ENCODE peak calls at places on chromosomes 6 and 20, in five cellular contexts. J is cardiac fibroblast, G is NT2/D1, W is esophagus squamous epithelium, N is left lung. M is an unnamed sample.

GRCh38 chr6:149990672-149991402 is 27.1 kb downstream of the ULBP1 start:
- DNase-seq in J (no peak), G (no peak), W (no peak), N (no peak), M (no peak)

GRCh38 chr20:48586728-48587127 is 241.1 kb downstream of the PREX1 start:
- DNase-seq in J (no peak), G (no peak), W (no peak), N (no peak), M (no peak)

GRCh38 chr6:113362542-113363430 is 494.4 kb upstream of the MARCKS start:
- DNase-seq in J (peak; percentile 37), G (no peak), W (no peak), N (no peak), M (no peak)

GRCh38 chr20:43590392-43591303 is at the start of gene IFT52:
- DNase-seq in J (peak; percentile 93), G (peak; percentile 94), W (peak; percentile 53), N (peak; percentile 98), M (peak; percentile 93)

GRCh38 chr6:138493413-138493812 is 5.9 kb downstream of the NHSL1 start:
- DNase-seq in J (peak; percentile 61), G (no peak), W (no peak), N (no peak), M (peak; percentile 38)

GRCh38 chr20:33871362-33871761 is 60.2 kb downstream of the CHMP4B start:
- DNase-seq in J (no peak), G (no peak), W (no peak), N (no peak), M (no peak)

GRCh38 chr6:43951756-43952675 is 175.2 kb downstream of the MRPL14 start:
- DNase-seq in J (no peak), G (no peak), W (no peak), N (no peak), M (no peak)

GRCh38 chr6:44667226-44667625 is 279.7 kb downstream of the CDC5L start:
- DNase-seq in J (peak; percentile 92), G (no peak), W (no peak), N (no peak), M (no peak)

GRCh38 chr6:167678102-167679101 is 148.3 kb upstream of the AFDN start:
- DNase-seq in J (no peak), G (no peak), W (no peak), N (no peak), M (peak; percentile 57)

GRCh38 chr6:108361312-108361932 is 66.6 kb downstream of the AFG1L start:
- DNase-seq in J (peak; percentile 28), G (no peak), W (no peak), N (no peak), M (no peak)

GRCh38 chr6:137236581-137237355 is 17.6 kb upstream of the IFNGR1 start:
- DNase-seq in J (no peak), G (no peak), W (no peak), N (no peak), M (no peak)

GRCh38 chr6:131225959-131226358 is 90.7 kb downstream of the AKAP7 start:
- DNase-seq in J (no peak), G (no peak), W (no peak), N (no peak), M (no peak)

GRCh38 chr6:155509743-155510475 is 54.3 kb upstream of the NOX3 start:
- DNase-seq in J (no peak), G (no peak), W (no peak), N (no peak), M (no peak)

GRCh38 chr6:124560836-124561585 is 401.2 kb upstream of the RNF217 start:
- DNase-seq in J (no peak), G (no peak), W (no peak), N (no peak), M (no peak)

GRCh38 chr6:82182756-82183155 is 64.8 kb downstream of the IBTK start:
- DNase-seq in J (peak; percentile 82), G (no peak), W (no peak), N (no peak), M (no peak)

GRCh38 chr6:67219336-67219735 is 1415.7 kb upstream of the ADGRB3 start:
- DNase-seq in J (no peak), G (no peak), W (no peak), N (no peak), M (no peak)

GRCh38 chr6:64293298-64293697 is 657.7 kb downstream of the PHF3 start:
- DNase-seq in J (peak; percentile 4), G (no peak), W (no peak), N (no peak), M (no peak)

GRCh38 chr6:134517145-134517658 is 199.3 kb upstream of the SGK1 start:
- DNase-seq in J (peak; percentile 94), G (no peak), W (no peak), N (peak; percentile 82), M (peak; percentile 92)

GRCh38 chr20:48411265-48411664 is 416.5 kb downstream of the PREX1 start:
- DNase-seq in J (no peak), G (no peak), W (no peak), N (no peak), M (no peak)

GRCh38 chr6:133609404-133610270 is 279.3 kb upstream of the TCF21 start:
- DNase-seq in J (peak; percentile 100), G (no peak), W (no peak), N (no peak), M (no peak)

GRCh38 chr6:36702656-36703055 is 5.0 kb downstream of the RAB44 start:
- DNase-seq in J (no peak), G (no peak), W (no peak), N (no peak), M (no peak)

GRCh38 chr6:36703982-36704381 is 6.4 kb downstream of the RAB44 start:
- DNase-seq in J (no peak), G (no peak), W (no peak), N (peak; percentile 62), M (no peak)

GRCh38 chr6:36703081-36703606 is 5.5 kb downstream of the RAB44 start:
- DNase-seq in J (no peak), G (no peak), W (no peak), N (no peak), M (no peak)

GRCh38 chr6:36701401-36701991 is 3.9 kb downstream of the RAB44 start:
- DNase-seq in J (no peak), G (no peak), W (no peak), N (no peak), M (no peak)

GRCh38 chr6:36706339-36706738 is 8.7 kb downstream of the RAB44 start:
- DNase-seq in J (no peak), G (no peak), W (no peak), N (no peak), M (no peak)
- H3K4me3 ChIP-seq in J (no peak overlapping the region), G (no peak overlapping the region), W (no peak overlapping the region), N (no peak overlapping the region), M (no peak overlapping the region)

GRCh38 chr6:112251170-112251945 is 3.0 kb downstream of the LAMA4 start:
- DNase-seq in J (peak; percentile 75), G (no peak), W (no peak), N (no peak), M (peak; percentile 13)

GRCh38 chr6:112254921-112255320 is 554 bp upstream of the LAMA4 start:
- DNase-seq in J (no peak), G (no peak), W (no peak), N (no peak), M (no peak)

GRCh38 chr6:112252571-112253504 is 1.5 kb downstream of the LAMA4 start:
- DNase-seq in J (peak; percentile 55), G (no peak), W (no peak), N (no peak), M (no peak)

GRCh38 chr6:112253842-112254816 is at the start of gene LAMA4:
- DNase-seq in J (peak; percentile 73), G (no peak), W (no peak), N (peak; percentile 78), M (peak; percentile 29)

GRCh38 chr6:112253505-112253841 is 894 bp downstream of the LAMA4 start:
- DNase-seq in J (no peak), G (no peak), W (no peak), N (no peak), M (no peak)
- H3K4me3 ChIP-seq in J (peak overlapping the region; percentile 96), G (peak overlapping the region; percentile 46), W (peak overlapping the region; percentile 46), N (peak overlapping the region; percentile 53), M (peak overlapping the region; percentile 5)

GRCh38 chr20:11646359-11646758 is 271.3 kb upstream of the BTBD3 start:
- DNase-seq in J (no peak), G (no peak), W (no peak), N (peak; percentile 51), M (no peak)

GRCh38 chr20:11651647-11652046 is 266.0 kb upstream of the BTBD3 start:
- DNase-seq in J (no peak), G (no peak), W (no peak), N (no peak), M (no peak)

GRCh38 chr20:11651138-11651537 is 266.6 kb upstream of the BTBD3 start:
- DNase-seq in J (no peak), G (no peak), W (no peak), N (no peak), M (no peak)

GRCh38 chr20:11654766-11655165 is 262.9 kb upstream of the BTBD3 start:
- DNase-seq in J (no peak), G (no peak), W (no peak), N (no peak), M (no peak)

DNA sequence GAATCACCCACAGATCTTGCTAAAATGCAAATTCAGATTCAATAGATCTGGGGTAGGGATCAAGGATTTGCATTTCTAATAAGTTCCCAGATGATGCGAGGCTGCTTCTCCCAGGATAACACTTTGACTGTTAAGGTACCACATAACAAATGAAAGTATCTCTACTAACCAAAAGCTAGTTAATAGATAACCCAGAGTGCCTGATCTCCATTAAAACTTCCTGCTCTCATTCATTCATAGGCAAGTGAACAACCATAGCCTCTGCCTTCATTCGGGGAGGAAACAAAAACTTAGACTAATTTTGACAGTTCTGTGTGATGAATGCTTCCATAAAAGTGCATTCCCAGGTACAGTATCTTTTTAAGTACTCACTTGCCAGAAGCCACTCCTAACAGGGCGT is 265.6 kb upstream of the BTBD3 start:
- DNase-seq in J (no peak), G (no peak), W (no peak), N (no peak), M (no peak)
- H3K4me3 ChIP-seq in J (no peak overlapping the region), G (no peak overlapping the region), W (no peak overlapping the region), N (no peak overlapping the region), M (no peak overlapping the region)

DNA sequence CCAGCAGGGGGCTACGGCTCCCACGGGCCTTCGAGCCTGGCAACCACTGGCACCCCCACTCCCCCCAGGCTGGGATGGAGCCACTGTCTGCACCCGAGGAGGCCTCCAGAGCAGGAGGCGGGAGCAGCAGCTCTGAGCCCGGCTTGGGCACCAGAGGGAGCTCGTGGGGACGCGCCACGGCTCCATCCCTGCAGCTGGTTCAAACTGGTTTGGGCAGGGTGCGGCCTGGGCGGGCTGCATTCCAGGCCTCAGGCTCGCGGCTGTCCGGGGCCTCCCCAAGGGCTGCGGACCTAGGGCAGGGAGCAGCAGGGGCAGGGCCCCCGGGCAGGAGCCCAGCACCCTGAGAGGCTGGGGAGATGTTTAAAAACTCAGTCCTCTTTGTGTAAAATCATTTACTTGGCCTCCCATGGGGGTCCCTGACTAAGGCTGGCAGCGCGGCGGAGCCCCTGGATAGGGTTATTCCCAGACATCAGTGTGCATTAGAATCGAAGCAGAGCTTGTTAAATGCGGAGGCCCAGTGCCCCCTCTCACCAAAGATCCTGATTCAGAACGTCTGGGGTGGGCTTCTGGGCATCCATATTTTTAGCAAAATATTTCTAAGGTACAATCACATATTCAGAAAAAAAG is 4.1 kb upstream of the BCAS4 start:
- DNase-seq in J (peak; percentile 94), G (peak; percentile 90), W (peak; percentile 32), N (peak; percentile 95), M (peak; percentile 89)
- H3K4me3 ChIP-seq in J (no peak overlapping the region), G (no peak overlapping the region), W (no peak overlapping the region), N (no peak overlapping the region), M (no peak overlapping the region)